ENCODE peak calls at places on chromosomes 2 and 18, in six cellular contexts. K is PC-3, O is psoas muscle, Q is WERI-Rb-1, D is GM23338, X is thoracic aorta. G is an unnamed sample.

GRCh38 chr18:42545825-42546224 is 569.7 kb downstream of the RIT2 start:
- DNase-seq in O (no peak), D (no peak), Q (no peak), K (peak; percentile 52), X (no peak), G (peak; percentile 2)

GRCh38 chr18:2856499-2856898 is 9.7 kb downstream of the EMILIN2 start:
- DNase-seq in K (no peak), X (no peak), D (no peak), Q (no peak), O (no peak), G (no peak)

GRCh38 chr2:80393996-80394395 is 89.4 kb upstream of the LRRTM1 start:
- DNase-seq in K (no peak), O (no peak), X (no peak), Q (no peak), D (no peak), G (no peak)

GRCh38 chr18:61379827-61380226 is 46.6 kb downstream of the CDH20 start:
- DNase-seq in Q (no peak), K (no peak), D (peak; percentile 8), X (no peak), O (no peak), G (no peak)

GRCh38 chr18:50819027-50819726 is 639 bp downstream of the MRO start:
- DNase-seq in K (peak; percentile 13), O (no peak), D (peak; percentile 90), X (no peak), Q (peak; percentile 49), G (no peak)

GRCh38 chr2:60496976-60497375 is 56.5 kb downstream of the BCL11A start:
- DNase-seq in K (no peak), O (no peak), Q (no peak), D (no peak), X (no peak), G (no peak)

GRCh38 chr18:5630766-5631413 is 87.1 kb upstream of the EPB41L3 start:
- DNase-seq in K (peak; percentile 24), D (no peak), O (no peak), X (no peak), Q (no peak), G (no peak)

GRCh38 chr2:97662895-97663625 is 784 bp downstream of the ACTR1B start:
- DNase-seq in K (peak; percentile 84), X (peak; percentile 74), D (peak; percentile 83), Q (peak; percentile 65), O (peak; percentile 86), G (no peak)

GRCh38 chr2:145846986-145847385 is 1327.1 kb upstream of the ZEB2 start:
- DNase-seq in O (no peak), Q (no peak), K (no peak), D (no peak), X (no peak), G (no peak)
- TF ChIP-seq CTCF in O (no peak), Q (no peak), K (no peak), D (no peak), X (no peak), G (no peak)

GRCh38 chr2:178426388-178426787 is 24.6 kb downstream of the PRKRA start:
- DNase-seq in D (no peak), O (no peak), X (no peak), K (peak; percentile 23), Q (no peak), G (no peak)
- H3K27ac ChIP-seq in D (no peak overlapping the region), O (no peak overlapping the region), X (no peak overlapping the region), K (no peak overlapping the region), Q (no peak overlapping the region), G (no peak overlapping the region)

GRCh38 chr2:212536385-212537310 is 2.0 kb downstream of the ERBB4 start:
- DNase-seq in Q (peak; percentile 12), O (peak; percentile 36), K (no peak), X (no peak), D (peak; percentile 67), G (no peak)
- H3K27me3 ChIP-seq in Q (peaks cover 22% of the 10 kb centered on the region), O (no peaks in the 10 kb centered on the region), K (peaks cover 54% of the 10 kb centered on the region), X (no peaks in the 10 kb centered on the region), D (peaks cover 72% of the 10 kb centered on the region), G (peaks cover 43% of the 10 kb centered on the region)

GRCh38 chr18:53796042-53796729 is 428.3 kb downstream of the MBD2 start:
- DNase-seq in Q (no peak), D (no peak), K (peak; percentile 89), O (peak; percentile 34), X (no peak), G (peak; percentile 65)
- TF ChIP-seq CTCF in Q (no peak), D (no peak), K (no peak), O (no peak), X (no peak), G (no peak)

GRCh38 chr18:78178812-78179211 is 800.8 kb upstream of the SALL3 start:
- DNase-seq in O (no peak), K (no peak), X (no peak), D (no peak), Q (no peak), G (no peak)
- H3K27ac ChIP-seq in O (no peak overlapping the region), K (no peak overlapping the region), X (no peak overlapping the region), D (no peak overlapping the region), Q (no peak overlapping the region), G (no peak overlapping the region)

DNA sequence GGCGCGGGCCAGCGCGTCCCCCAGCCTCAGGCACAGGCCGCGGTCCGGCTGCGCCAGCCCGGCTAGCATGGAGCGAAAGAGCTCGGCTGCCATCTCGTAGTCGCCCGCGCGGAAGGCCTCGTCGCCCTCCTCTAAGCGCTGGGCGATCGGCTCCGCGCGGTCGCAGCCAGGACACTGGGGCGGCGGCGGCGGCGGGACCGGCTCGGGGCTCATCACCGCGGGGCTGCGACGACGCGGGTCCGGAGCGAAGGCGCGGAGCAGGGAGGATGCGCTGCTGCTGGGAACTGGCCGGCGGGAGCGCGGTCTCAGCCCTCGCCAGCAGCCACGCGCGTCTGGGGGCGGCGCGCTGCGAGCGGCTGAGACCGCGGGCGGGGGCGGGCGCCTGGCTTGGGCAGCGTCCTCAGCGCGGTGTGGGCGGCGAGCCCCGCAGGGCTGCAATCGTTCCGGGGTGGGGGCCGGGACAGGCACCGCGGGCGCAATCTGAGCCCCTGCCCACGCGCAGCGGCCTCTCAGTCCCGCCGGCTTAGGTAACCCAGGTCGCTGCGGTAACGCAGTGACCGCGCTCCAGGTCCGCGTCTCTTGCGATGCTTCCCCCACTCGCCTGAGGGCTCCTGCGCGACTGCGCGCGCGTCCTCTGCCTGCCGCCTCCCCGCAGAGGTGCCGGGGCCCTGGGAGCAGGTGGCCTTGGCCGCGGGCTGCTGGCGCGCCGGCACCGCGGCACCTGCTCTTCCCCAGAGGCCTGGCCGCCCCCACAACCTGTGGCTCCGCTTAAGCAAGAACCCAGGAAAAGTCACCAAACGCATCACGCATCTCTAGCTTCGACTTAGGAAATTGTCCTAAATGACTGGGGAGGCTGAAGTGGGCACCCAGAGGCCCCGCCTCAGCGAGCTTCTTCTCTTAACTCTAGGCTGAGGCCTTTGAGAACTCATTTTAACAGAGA is at the start of gene LONRF2:
- DNase-seq in O (peak; percentile 60), X (no peak), Q (peak; percentile 51), D (peak; percentile 62), K (peak; percentile 22), G (no peak)
- H3K27me3 ChIP-seq in O (no peaks in the 10 kb centered on the region), X (no peaks in the 10 kb centered on the region), Q (peaks cover 47% of the 10 kb centered on the region), D (peaks cover 63% of the 10 kb centered on the region), K (peaks cover 65% of the 10 kb centered on the region), G (peaks cover 34% of the 10 kb centered on the region)

GRCh38 chr2:86489542-86489941 is 48.4 kb downstream of the KDM3A start:
- DNase-seq in K (no peak), D (no peak), Q (no peak), X (no peak), O (no peak), G (no peak)

GRCh38 chr2:86484385-86484784 is 43.2 kb downstream of the KDM3A start:
- DNase-seq in O (no peak), X (no peak), Q (no peak), K (no peak), D (no peak), G (no peak)

GRCh38 chr2:86488561-86489250 is 47.5 kb downstream of the KDM3A start:
- DNase-seq in O (no peak), Q (no peak), X (no peak), K (no peak), D (no peak), G (no peak)

GRCh38 chr2:86485103-86485502 is 43.9 kb downstream of the KDM3A start:
- DNase-seq in Q (no peak), K (no peak), X (no peak), O (no peak), D (no peak), G (no peak)

GRCh38 chr2:86487062-86487461 is 45.9 kb downstream of the KDM3A start:
- DNase-seq in Q (no peak), D (peak; percentile 8), K (no peak), O (no peak), X (no peak), G (no peak)
- TF ChIP-seq CTCF in Q (no peak), D (peak; percentile 28), K (no peak), O (no peak), X (no peak), G (no peak)

DNA sequence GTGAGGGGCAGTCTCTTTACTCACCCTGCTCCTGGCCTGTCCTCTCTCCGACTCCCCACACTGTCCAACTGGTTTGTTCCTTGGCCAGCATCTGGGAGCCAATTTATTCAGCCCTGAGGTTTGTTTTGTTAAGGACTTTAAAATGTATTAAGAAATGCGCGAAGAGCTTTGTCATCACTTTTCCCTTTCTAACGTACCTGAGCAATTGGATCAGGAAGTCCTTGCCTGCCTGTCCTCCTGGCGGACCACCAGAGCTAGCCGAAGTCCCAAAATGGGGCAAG is 164.7 kb upstream of the MSH6 start:
- DNase-seq in Q (no peak), X (no peak), O (no peak), D (no peak), K (no peak), G (no peak)
- H3K27ac ChIP-seq in Q (no peak overlapping the region), X (no peak overlapping the region), O (no peak overlapping the region), D (no peak overlapping the region), K (no peak overlapping the region), G (no peak overlapping the region)

G was measured in keratinocyte.